ENCODE peak calls at places on chromosomes 3 and 15, in nine cellular contexts. O, E, J, V, Q, D, N, R and P are unnamed samples.

GRCh38 chr3:13588971-13589370 is 40.0 kb downstream of the FBLN2 start:
- DNase-seq in N (no peak), R (no peak), V (no peak), O (no peak), E (no peak), Q (no peak), J (no peak), D (no peak), P (no peak)

GRCh38 chr15:39591141-39591895 is 10.4 kb downstream of the THBS1 start:
- DNase-seq in N (peak; percentile 86), D (no peak), O (peak; percentile 17), V (peak; percentile 41), R (peak; percentile 23), E (no peak), J (no peak), Q (no peak), P (no peak)

GRCh38 chr3:183291511-183292031 is 38.5 kb downstream of the B3GNT5 start:
- DNase-seq in V (peak; percentile 66), D (no peak), N (peak; percentile 28), O (peak; percentile 91), Q (no peak), R (peak; percentile 66), E (no peak), J (peak; percentile 45), P (no peak)

GRCh38 chr3:68402519-68402918 is 529.8 kb downstream of the TAFA4 start:
- DNase-seq in N (no peak), Q (no peak), J (no peak), D (no peak), R (no peak), V (no peak), E (no peak), O (no peak), P (no peak)

GRCh38 chr15:99502182-99502581 is 63.6 kb upstream of the MEF2A start:
- DNase-seq in J (no peak), V (no peak), D (no peak), E (no peak), Q (no peak), N (no peak), O (no peak), R (no peak), P (no peak)

GRCh38 chr15:84725001-84725491 is 9.1 kb upstream of the SEC11A start:
- DNase-seq in J (no peak), Q (no peak), N (peak; percentile 54), R (no peak), V (peak; percentile 15), D (no peak), E (no peak), O (peak; percentile 21), P (no peak)

GRCh38 chr3:99751649-99752048 is 66.0 kb upstream of the CMSS1 start:
- DNase-seq in N (peak; percentile 79), R (peak; percentile 75), V (peak; percentile 89), Q (no peak), O (peak; percentile 66), D (no peak), J (no peak), E (no peak), P (no peak)

GRCh38 chr3:47889001-47889757 is 86.2 kb downstream of the DHX30 start:
- DNase-seq in V (no peak), N (no peak), E (no peak), O (no peak), R (no peak), D (no peak), J (no peak), Q (no peak), P (no peak)

GRCh38 chr15:62392411-62392810 is 227.3 kb upstream of the C2CD4B start:
- DNase-seq in E (no peak), V (peak; percentile 53), D (peak; percentile 31), O (no peak), N (peak; percentile 61), Q (peak; percentile 50), R (peak; percentile 21), J (peak; percentile 5), P (peak; percentile 6)

GRCh38 chr3:190486908-190487607 is 26.8 kb upstream of the IL1RAP start:
- DNase-seq in J (no peak), Q (no peak), V (no peak), R (peak; percentile 4), E (no peak), N (no peak), D (no peak), O (no peak), P (no peak)

GRCh38 chr3:23672628-23673027 is 133.1 kb upstream of the UBE2E1 start:
- DNase-seq in E (no peak), V (no peak), J (no peak), Q (no peak), N (no peak), R (no peak), O (no peak), D (no peak), P (no peak)

GRCh38 chr3:183224581-183224980 is 28.5 kb upstream of the B3GNT5 start:
- DNase-seq in R (no peak), N (no peak), O (no peak), Q (no peak), E (no peak), J (no peak), D (no peak), V (no peak), P (no peak)

GRCh38 chr3:13258280-13258679 is 161.8 kb downstream of the NUP210 start:
- DNase-seq in J (no peak), Q (no peak), O (no peak), E (no peak), R (no peak), N (no peak), V (no peak), D (no peak), P (no peak)

GRCh38 chr15:42084465-42085235 is 9.7 kb downstream of the PLA2G4D start:
- DNase-seq in D (peak; percentile 65), Q (peak; percentile 89), V (peak; percentile 37), N (peak; percentile 40), R (peak; percentile 43), O (peak; percentile 99), E (peak; percentile 94), J (peak; percentile 52), P (peak; percentile 82)

GRCh38 chr3:115644391-115644790 is 21.1 kb downstream of the GAP43 start:
- DNase-seq in R (no peak), D (no peak), N (peak; percentile 71), Q (no peak), V (peak; percentile 29), E (no peak), J (no peak), O (no peak), P (no peak)

GRCh38 chr3:187544326-187544725 is 125.9 kb downstream of the SST start:
- DNase-seq in D (no peak), J (no peak), O (no peak), V (no peak), N (no peak), E (no peak), R (no peak), Q (no peak), P (no peak)

GRCh38 chr3:32374788-32375595 is 16.7 kb upstream of the CMTM7 start:
- DNase-seq in D (no peak), R (peak; percentile 82), Q (peak; percentile 73), N (peak; percentile 76), J (peak; percentile 71), E (no peak), V (peak; percentile 74), O (peak; percentile 80), P (peak; percentile 76)

GRCh38 chr3:30518201-30518864 is 88.1 kb upstream of the TGFBR2 start:
- DNase-seq in D (no peak), E (no peak), R (peak; percentile 30), J (peak; percentile 75), Q (no peak), N (peak; percentile 80), O (no peak), V (peak; percentile 39), P (no peak)
- TF ChIP-seq CTCF in D (no peak), E (no peak), R (no peak), J (no peak), Q (no peak), N (peak; percentile 37), O (peak; percentile 34), V (no peak), P (no peak)

GRCh38 chr3:10554746-10555145 is 49.4 kb upstream of the ATP2B2 start:
- DNase-seq in V (no peak), R (no peak), O (no peak), E (no peak), D (no peak), Q (peak; percentile 11), J (no peak), N (no peak), P (no peak)

GRCh38 chr3:10557250-10557649 is 51.9 kb upstream of the ATP2B2 start:
- DNase-seq in V (no peak), O (no peak), J (no peak), Q (no peak), E (no peak), N (no peak), R (no peak), D (no peak), P (no peak)

GRCh38 chr3:10557783-10558373 is 52.5 kb upstream of the ATP2B2 start:
- DNase-seq in J (peak; percentile 27), E (no peak), R (no peak), N (peak; percentile 8), Q (peak; percentile 14), V (peak; percentile 37), D (no peak), O (peak; percentile 62), P (no peak)

GRCh38 chr3:10555263-10555662 is 49.9 kb upstream of the ATP2B2 start:
- DNase-seq in O (no peak), V (no peak), J (no peak), D (no peak), E (no peak), R (no peak), Q (peak; percentile 8), N (no peak), P (no peak)

GRCh38 chr3:10556312-10556711 is 50.9 kb upstream of the ATP2B2 start:
- DNase-seq in J (no peak), R (no peak), E (no peak), N (no peak), O (no peak), D (no peak), V (no peak), Q (peak; percentile 8), P (no peak)
- TF ChIP-seq CTCF in J (no peak), R (no peak), E (no peak), N (no peak), O (no peak), D (no peak), V (no peak), Q (no peak), P (no peak)

DNA sequence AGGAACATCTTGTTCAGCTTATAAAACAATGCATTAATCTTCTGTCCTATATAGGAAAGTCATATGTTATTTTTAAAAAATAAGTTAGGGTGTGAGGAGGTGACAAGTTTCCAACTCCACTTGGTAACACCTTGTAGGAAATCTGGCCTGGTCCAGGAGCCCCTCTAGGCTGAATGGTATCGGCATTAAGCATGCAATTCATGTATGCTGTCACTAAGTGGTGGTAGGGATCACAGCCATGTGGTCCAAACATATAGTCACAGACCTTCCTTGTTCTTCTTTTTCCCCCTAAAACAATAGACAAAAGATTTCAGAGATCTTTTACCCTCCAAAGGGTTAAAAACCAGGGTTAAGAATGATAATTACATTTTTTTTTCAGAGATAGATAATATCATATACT is 4.2 kb upstream of the APBA2 start:
- DNase-seq in N (no peak), D (no peak), J (peak; percentile 26), Q (no peak), R (peak; percentile 14), E (no peak), O (no peak), V (no peak), P (no peak)
- TF ChIP-seq CTCF in N (no peak), D (no peak), J (no peak), Q (no peak), R (peak; percentile 36), E (no peak), O (no peak), V (peak; percentile 23), P (no peak)

GRCh38 chr15:70892002-70892911 is at the start of the genes LRRC49 and THAP10:
- DNase-seq in O (peak; percentile 92), D (peak; percentile 89), E (peak; percentile 88), R (peak; percentile 97), J (peak; percentile 98), Q (peak; percentile 95), N (peak; percentile 96), V (peak; percentile 98), P (peak; percentile 74)
- TF ChIP-seq CTCF in O (no peak), D (no peak), E (no peak), R (no peak), J (no peak), Q (no peak), N (no peak), V (no peak), P (no peak)